ENCODE peak calls at places on chromosome 5, in five cellular contexts. C, Q, I, J and U are unnamed samples.

GRCh38 chr5:58410441-58410840 is 49.4 kb downstream of the PLK2 start:
- DNase-seq in Q (peak), C (no peak), J (no peak), I (no peak), U (peak)

GRCh38 chr5:151638619-151639018 is 47.5 kb upstream of the FAT2 start:
- DNase-seq in C (no peak), J (no peak), Q (no peak), I (no peak), U (no peak)

GRCh38 chr5:153147891-153148623 is 342.4 kb upstream of the GRIA1 start:
- DNase-seq in I (peak), C (no peak), Q (no peak), J (no peak), U (peak)

GRCh38 chr5:37086466-37087178 is 162.6 kb downstream of the CPLANE1 start:
- DNase-seq in J (no peak), C (no peak), Q (no peak), I (no peak), U (peak)

GRCh38 chr5:32836176-32836575 is 125.1 kb downstream of the NPR3 start:
- DNase-seq in C (no peak), J (no peak), I (no peak), Q (no peak), U (no peak)

GRCh38 chr5:25544652-25545249 is 900.0 kb upstream of the CDH10 start:
- DNase-seq in J (no peak), Q (no peak), C (no peak), I (peak), U (peak)

GRCh38 chr5:133383580-133383939 is 228.8 kb downstream of the FSTL4 start:
- DNase-seq in C (no peak), J (no peak), I (peak), Q (no peak), U (no peak)

GRCh38 chr5:140677947-140678346 is 4.6 kb upstream of the DND1 start:
- DNase-seq in C (no peak), J (no peak), I (no peak), Q (no peak), U (no peak)

GRCh38 chr5:143141652-143142051 is 261.8 kb downstream of the NR3C1 start:
- DNase-seq in J (no peak), I (no peak), Q (no peak), C (no peak), U (no peak)

GRCh38 chr5:96577909-96578308 is 84.3 kb upstream of the CAST start:
- DNase-seq in I (no peak), J (no peak), Q (no peak), C (no peak), U (no peak)

GRCh38 chr5:10595678-10596309 is 31.9 kb downstream of the ANKRD33B start:
- DNase-seq in Q (peak), J (no peak), C (no peak), I (no peak), U (peak)

GRCh38 chr5:37665272-37665671 is 174.6 kb downstream of the GDNF start:
- DNase-seq in Q (no peak), J (no peak), C (no peak), I (no peak), U (peak)

GRCh38 chr5:160434022-160434531 is 12.4 kb downstream of the PTTG1 start:
- DNase-seq in C (no peak), Q (no peak), I (peak), J (no peak), U (peak)

GRCh38 chr5:163735069-163735468 is 229.7 kb downstream of the MAT2B start:
- DNase-seq in C (no peak), I (no peak), J (no peak), Q (no peak), U (no peak)

GRCh38 chr5:156201793-156202388 is 125.1 kb upstream of the SGCD start:
- DNase-seq in J (no peak), C (no peak), Q (peak), I (no peak), U (no peak)

GRCh38 chr5:113034182-113034773 is 57.7 kb downstream of the DCP2 start:
- DNase-seq in Q (peak), C (no peak), I (no peak), J (no peak), U (peak)

GRCh38 chr5:15645376-15645775 is 145.4 kb downstream of the FBXL7 start:
- DNase-seq in Q (no peak), J (no peak), I (no peak), C (no peak), U (no peak)

GRCh38 chr5:179780343-179780742 is 13.4 kb upstream of the LTC4S start:
- DNase-seq in C (no peak), J (no peak), I (no peak), Q (no peak), U (no peak)